ENCODE peak calls at places on chromosomes 3 and 15, in eight cellular contexts. P is astrocyte, Z is GM23338, E is neural crest cell, G is AG04449, W is HFF-Myc, D is NB4, V is progenitor cell of endocrine pancreas. O is an unnamed sample.

GRCh38 chr3:14248849-14249523 is 70.4 kb downstream of the LSM3 start:
- DNase-seq in P (no peak), Z (no peak), E (no peak), G (no peak), W (no peak), D (no peak), V (no peak), O (no peak)

GRCh38 chr15:25543156-25543555 is 104.3 kb upstream of the UBE3A start:
- DNase-seq in P (peak), Z (no peak), E (no peak), G (peak), W (peak), D (no peak), V (no peak), O (no peak)

GRCh38 chr3:105516972-105517371 is 150.3 kb downstream of the ALCAM start:
- DNase-seq in P (no peak), Z (peak), E (no peak), G (no peak), W (no peak), D (peak), V (no peak), O (no peak)

GRCh38 chr15:30990036-30990435 is 1.4 kb downstream of the MTMR10 start:
- DNase-seq in P (no peak), Z (no peak), E (no peak), G (no peak), W (no peak), D (peak), V (no peak), O (no peak)

GRCh38 chr3:192916455-192917257 is 1.0 kb downstream of the MB21D2 start:
- DNase-seq in P (peak), Z (peak), E (peak), G (no peak), W (no peak), D (peak), V (peak), O (peak)

GRCh38 chr3:117726776-117727175 is 1017.2 kb downstream of the TUSC7 start:
- DNase-seq in P (no peak), Z (no peak), E (no peak), G (peak), W (no peak), D (no peak), V (no peak), O (no peak)

GRCh38 chr3:131142580-131142979 is 115.9 kb downstream of the NEK11 start:
- DNase-seq in P (no peak), Z (peak), E (no peak), G (no peak), W (peak), D (no peak), V (no peak), O (no peak)

GRCh38 chr3:4849136-4849535 is 130.1 kb upstream of the BHLHE40 start:
- DNase-seq in P (no peak), Z (no peak), E (no peak), G (no peak), W (no peak), D (no peak), V (no peak), O (no peak)

GRCh38 chr3:55330355-55330754 is 156.8 kb downstream of the WNT5A start:
- DNase-seq in P (peak), Z (no peak), E (no peak), G (peak), W (peak), D (no peak), V (no peak), O (no peak)

GRCh38 chr15:90887037-90887481 is 2.8 kb downstream of the FES start:
- DNase-seq in P (no peak), Z (no peak), E (no peak), G (no peak), W (no peak), D (no peak), V (no peak), O (no peak)

GRCh38 chr3:71226565-71227281 is 356.8 kb downstream of the FOXP1 start:
- DNase-seq in P (peak), Z (no peak), E (no peak), G (no peak), W (no peak), D (no peak), V (no peak), O (peak)

DNA sequence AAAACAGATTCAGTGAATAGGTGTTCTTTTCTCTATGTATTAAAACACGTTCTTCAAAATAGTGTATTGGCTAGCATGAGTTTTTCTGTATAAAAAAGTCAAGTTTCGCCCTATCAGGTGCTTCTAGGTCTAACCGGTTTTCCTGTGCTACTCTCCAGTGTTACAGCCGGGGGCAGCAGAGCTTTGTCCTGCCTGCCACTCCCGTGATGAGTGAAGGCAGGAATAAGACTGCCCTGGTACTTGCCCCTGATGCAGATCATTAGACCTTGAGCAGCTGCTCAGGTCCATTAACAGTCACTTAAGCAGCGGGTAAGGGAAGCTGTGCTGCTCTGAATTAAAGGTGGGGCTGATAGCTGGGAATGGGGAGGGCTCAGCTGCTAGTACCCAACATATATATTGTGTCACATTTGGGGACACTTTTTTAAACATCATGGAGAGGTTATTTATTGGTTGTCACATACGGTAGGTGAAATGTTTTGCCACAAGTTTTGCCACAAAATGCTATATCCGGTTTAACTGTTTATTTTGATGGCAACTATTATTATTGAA is 1.3 kb upstream of the UNC13C start:
- DNase-seq in P (no peak), Z (peak), E (peak), G (no peak), W (no peak), D (peak), V (peak), O (no peak)
- TF ChIP-seq CTCF in P (no peak), Z (peak), E (peak), G (no peak), W (no peak), D (no peak), V (peak), O (no peak)

GRCh38 chr3:194043516-194043915 is 92.4 kb upstream of the HES1 start:
- DNase-seq in P (peak), Z (no peak), E (no peak), G (peak), W (no peak), D (no peak), V (no peak), O (no peak)
- TF ChIP-seq CTCF in P (no peak), Z (no peak), E (no peak), G (no peak), W (no peak), D (no peak), V (no peak), O (no peak)

GRCh38 chr15:69559440-69560215 is 107.0 kb downstream of the RPLP1 start:
- DNase-seq in P (no peak), Z (no peak), E (no peak), G (no peak), W (no peak), D (no peak), V (no peak), O (no peak)
- TF ChIP-seq CTCF in P (no peak), Z (no peak), E (no peak), G (no peak), W (no peak), D (no peak), V (no peak), O (no peak)

DNA sequence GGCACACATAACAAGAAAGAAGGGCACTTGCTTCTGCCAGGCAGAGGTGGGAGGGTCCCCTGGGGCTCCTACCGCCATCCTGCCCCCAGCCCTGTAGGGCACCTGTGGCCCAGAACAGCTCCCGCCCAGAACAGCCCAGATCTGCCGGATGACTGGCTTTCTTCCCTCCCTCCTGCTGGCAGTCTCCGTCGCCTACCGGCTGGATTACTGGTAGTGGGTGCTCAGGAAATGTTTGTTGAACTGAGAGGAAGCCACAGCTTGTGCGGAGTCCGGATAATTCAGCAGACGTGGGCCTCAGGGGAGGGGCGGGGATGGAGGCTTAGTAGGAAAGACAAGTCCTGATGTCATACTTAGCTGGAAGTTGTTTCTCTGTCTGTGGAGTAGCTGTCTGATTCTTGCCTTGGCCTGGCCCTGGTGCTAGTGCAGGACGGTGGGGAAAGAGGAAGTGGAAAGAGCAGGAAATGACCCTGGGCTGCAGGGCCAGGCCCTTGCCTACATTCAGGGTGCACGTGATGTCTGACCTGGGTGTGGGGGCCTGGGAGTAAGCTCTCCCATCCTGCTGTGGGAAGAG is 6.7 kb downstream of the CCDC9B start:
- DNase-seq in P (peak), Z (no peak), E (no peak), G (no peak), W (no peak), D (peak), V (no peak), O (peak)
- TF ChIP-seq CTCF in P (no peak), Z (no peak), E (no peak), G (peak), W (no peak), D (no peak), V (no peak), O (no peak)

GRCh38 chr15:93321881-93322282 is 232.9 kb upstream of the RGMA start:
- DNase-seq in P (peak), Z (no peak), E (no peak), G (no peak), W (no peak), D (no peak), V (no peak), O (no peak)
- TF ChIP-seq CTCF in P (no peak), Z (no peak), E (no peak), G (no peak), W (no peak), D (no peak), V (no peak), O (no peak)

GRCh38 chr15:37789881-37790280 is 144.6 kb upstream of the TMCO5A start:
- DNase-seq in P (peak), Z (no peak), E (no peak), G (peak), W (no peak), D (no peak), V (no peak), O (no peak)

GRCh38 chr15:37789392-37789776 is 145.1 kb upstream of the TMCO5A start:
- DNase-seq in P (no peak), Z (no peak), E (no peak), G (no peak), W (no peak), D (no peak), V (no peak), O (no peak)

GRCh38 chr15:37793851-37794250 is 140.6 kb upstream of the TMCO5A start:
- DNase-seq in P (no peak), Z (peak), E (no peak), G (no peak), W (no peak), D (peak), V (no peak), O (no peak)

GRCh38 chr15:37792351-37792750 is 142.1 kb upstream of the TMCO5A start:
- DNase-seq in P (peak), Z (no peak), E (no peak), G (no peak), W (no peak), D (no peak), V (no peak), O (no peak)

DNA sequence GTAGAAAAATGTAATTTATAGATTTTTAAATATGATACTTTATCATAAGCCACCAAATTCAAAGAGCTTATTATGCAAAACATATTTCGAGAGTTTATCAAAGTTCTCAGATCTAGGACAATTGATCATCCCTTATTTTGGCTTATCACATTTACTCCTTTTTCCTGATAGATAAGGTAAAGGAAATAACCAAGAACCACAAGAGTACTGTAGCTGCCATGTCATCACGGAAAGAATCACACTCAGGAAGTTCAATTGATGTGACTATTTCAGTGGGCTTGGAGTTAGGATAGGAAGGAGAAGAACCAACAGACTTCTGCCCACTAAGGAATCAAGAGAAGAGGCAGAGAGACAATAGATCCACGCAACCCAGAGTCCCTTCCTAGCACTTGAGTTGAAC is 142.7 kb upstream of the TMCO5A start:
- DNase-seq in P (no peak), Z (no peak), E (no peak), G (no peak), W (no peak), D (no peak), V (no peak), O (no peak)
- TF ChIP-seq CTCF in P (no peak), Z (no peak), E (no peak), G (no peak), W (no peak), D (no peak), V (no peak), O (no peak)

DNA sequence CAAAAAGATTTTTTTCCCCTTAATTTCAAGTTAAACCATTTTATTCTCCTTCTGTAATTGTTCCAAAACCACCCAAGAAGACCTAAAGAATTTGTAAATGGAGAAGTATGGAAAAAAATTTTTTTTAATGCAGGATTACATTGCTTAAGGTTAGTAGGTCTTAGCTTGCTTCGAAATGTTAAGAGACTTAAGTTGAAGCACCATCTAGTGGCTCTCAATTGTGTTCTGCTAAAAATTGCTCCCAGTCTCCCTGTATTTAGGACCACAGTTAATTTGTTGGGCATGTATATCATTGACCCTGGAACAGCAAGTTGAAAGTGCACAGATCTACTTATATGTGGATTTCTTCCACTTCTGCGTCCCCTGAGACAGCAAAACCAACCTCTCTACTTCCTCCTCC is 32.4 kb downstream of the CD200R1L start:
- DNase-seq in P (peak), Z (peak), E (no peak), G (peak), W (peak), D (peak), V (no peak), O (no peak)
- TF ChIP-seq CTCF in P (peak), Z (peak), E (peak), G (peak), W (peak), D (peak), V (no peak), O (peak)

GRCh38 chr15:70442616-70443321 is 320.6 kb downstream of the UACA start:
- DNase-seq in P (no peak), Z (no peak), E (no peak), G (no peak), W (no peak), D (no peak), V (no peak), O (no peak)

GRCh38 chr15:70439304-70439877 is 324.0 kb downstream of the UACA start:
- DNase-seq in P (no peak), Z (no peak), E (no peak), G (no peak), W (no peak), D (peak), V (no peak), O (no peak)

GRCh38 chr15:70440416-70441138 is 322.8 kb downstream of the UACA start:
- DNase-seq in P (no peak), Z (no peak), E (no peak), G (no peak), W (no peak), D (no peak), V (no peak), O (no peak)

GRCh38 chr15:70439880-70440279 is 323.5 kb downstream of the UACA start:
- DNase-seq in P (no peak), Z (no peak), E (no peak), G (no peak), W (no peak), D (no peak), V (no peak), O (no peak)

DNA sequence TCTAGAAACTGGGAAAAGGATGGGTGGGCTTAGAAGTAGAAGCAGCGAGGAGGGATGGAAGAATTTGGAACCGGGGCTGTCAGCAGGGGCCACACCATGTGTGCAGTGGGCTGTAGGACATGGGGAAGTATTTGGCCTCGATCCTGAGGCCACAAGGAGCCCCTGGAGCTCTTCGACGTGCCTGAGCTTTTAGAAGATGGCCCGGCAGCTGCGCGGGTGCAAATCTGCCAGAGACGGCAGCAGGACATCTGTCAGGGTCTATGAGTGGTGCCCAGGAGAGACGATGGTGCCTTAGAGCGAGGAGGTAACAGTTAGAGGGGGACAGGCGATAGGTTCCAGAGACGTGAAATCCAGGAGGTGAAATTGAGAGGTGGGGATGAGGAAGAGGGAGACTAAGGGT is 321.1 kb downstream of the UACA start:
- DNase-seq in P (no peak), Z (no peak), E (no peak), G (no peak), W (no peak), D (no peak), V (no peak), O (no peak)
- TF ChIP-seq CTCF in P (no peak), Z (no peak), E (no peak), G (no peak), W (no peak), D (no peak), V (no peak), O (no peak)

GRCh38 chr3:127820221-127820870 is 2.0 kb downstream of the MGLL start:
- DNase-seq in P (no peak), Z (peak), E (no peak), G (no peak), W (no peak), D (peak), V (no peak), O (peak)
- TF ChIP-seq CTCF in P (no peak), Z (peak), E (peak), G (peak), W (no peak), D (no peak), V (no peak), O (no peak)